ENCODE peak calls at places on chromosomes 11 and 22, in ten cellular contexts. One of them, this sample, is unnamed.

GRCh38 chr11:21675049-21675616 is 517.8 kb upstream of the ANO5 start:
- DNase-seq in kidney: no peak
- DNase-seq in MM.1S: peak
- DNase-seq in CD8-positive, alpha-beta T cell: no peak
- DNase-seq in right cardiac atrium: no peak
- DNase-seq in tibial artery: no peak
- DNase-seq in tibial nerve: no peak
- DNase-seq in neuronal stem cell: no peak
- DNase-seq in heart left ventricle: no peak
- DNase-seq in CD4-positive, alpha-beta memory T cell: no peak
- DNase-seq in this sample: no peak

GRCh38 chr11:112583246-112583893 is 322.7 kb upstream of the PLET1 start:
- DNase-seq in CD4-positive, alpha-beta memory T cell: no peak
- DNase-seq in MM.1S: peak
- DNase-seq in right cardiac atrium: no peak
- DNase-seq in neuronal stem cell: no peak
- DNase-seq in heart left ventricle: no peak
- DNase-seq in tibial nerve: no peak
- DNase-seq in kidney: no peak
- DNase-seq in tibial artery: no peak
- DNase-seq in CD8-positive, alpha-beta T cell: no peak
- DNase-seq in this sample: no peak

GRCh38 chr11:66639066-66639813 is 737 bp downstream of the RBM4 start:
- DNase-seq in tibial artery: peak
- DNase-seq in right cardiac atrium: peak
- DNase-seq in tibial nerve: peak
- DNase-seq in heart left ventricle: no peak
- DNase-seq in MM.1S: peak
- DNase-seq in neuronal stem cell: no peak
- DNase-seq in CD4-positive, alpha-beta memory T cell: peak
- DNase-seq in CD8-positive, alpha-beta T cell: no peak
- DNase-seq in kidney: no peak
- DNase-seq in this sample: no peak

GRCh38 chr22:25281675-25282345 is 62.4 kb downstream of the CRYBB2 start:
- DNase-seq in heart left ventricle: no peak
- DNase-seq in right cardiac atrium: no peak
- DNase-seq in MM.1S: no peak
- DNase-seq in tibial artery: no peak
- DNase-seq in kidney: no peak
- DNase-seq in CD8-positive, alpha-beta T cell: no peak
- DNase-seq in neuronal stem cell: peak
- DNase-seq in CD4-positive, alpha-beta memory T cell: no peak
- DNase-seq in tibial nerve: no peak
- DNase-seq in this sample: no peak

GRCh38 chr11:118690553-118691304 is 11.3 kb upstream of the TREH start:
- DNase-seq in kidney: no peak
- DNase-seq in right cardiac atrium: no peak
- DNase-seq in heart left ventricle: no peak
- DNase-seq in neuronal stem cell: no peak
- DNase-seq in CD4-positive, alpha-beta memory T cell: no peak
- DNase-seq in tibial nerve: no peak
- DNase-seq in CD8-positive, alpha-beta T cell: no peak
- DNase-seq in tibial artery: no peak
- DNase-seq in MM.1S: peak
- DNase-seq in this sample: no peak

GRCh38 chr11:76666830-76667229 is 3.7 kb downstream of the LRRC32 start:
- DNase-seq in neuronal stem cell: no peak
- DNase-seq in tibial nerve: no peak
- DNase-seq in CD8-positive, alpha-beta T cell: no peak
- DNase-seq in right cardiac atrium: no peak
- DNase-seq in heart left ventricle: no peak
- DNase-seq in kidney: no peak
- DNase-seq in CD4-positive, alpha-beta memory T cell: no peak
- DNase-seq in MM.1S: no peak
- DNase-seq in tibial artery: peak
- DNase-seq in this sample: no peak

GRCh38 chr11:70364745-70365535 is 33.4 kb upstream of the CTTN start:
- DNase-seq in CD8-positive, alpha-beta T cell: peak
- DNase-seq in MM.1S: no peak
- DNase-seq in heart left ventricle: no peak
- DNase-seq in tibial nerve: no peak
- DNase-seq in kidney: no peak
- DNase-seq in right cardiac atrium: no peak
- DNase-seq in tibial artery: no peak
- DNase-seq in neuronal stem cell: no peak
- DNase-seq in CD4-positive, alpha-beta memory T cell: peak
- DNase-seq in this sample: no peak

GRCh38 chr11:121652982-121653381 is 200.2 kb upstream of the SORL1-AS1 start:
- DNase-seq in CD4-positive, alpha-beta memory T cell: no peak
- DNase-seq in kidney: no peak
- DNase-seq in heart left ventricle: no peak
- DNase-seq in CD8-positive, alpha-beta T cell: no peak
- DNase-seq in neuronal stem cell: no peak
- DNase-seq in tibial artery: no peak
- DNase-seq in MM.1S: no peak
- DNase-seq in right cardiac atrium: no peak
- DNase-seq in tibial nerve: peak
- DNase-seq in this sample: no peak

GRCh38 chr11:65559535-65559934 is 1.4 kb upstream of the LTBP3 start:
- DNase-seq in heart left ventricle: peak
- DNase-seq in CD4-positive, alpha-beta memory T cell: peak
- DNase-seq in CD8-positive, alpha-beta T cell: no peak
- DNase-seq in kidney: no peak
- DNase-seq in tibial artery: no peak
- DNase-seq in right cardiac atrium: no peak
- DNase-seq in neuronal stem cell: no peak
- DNase-seq in tibial nerve: no peak
- DNase-seq in MM.1S: no peak
- DNase-seq in this sample: no peak

GRCh38 chr11:65558785-65559509 is 788 bp upstream of the LTBP3 start:
- DNase-seq in CD4-positive, alpha-beta memory T cell: peak
- DNase-seq in tibial artery: peak
- DNase-seq in tibial nerve: no peak
- DNase-seq in kidney: peak
- DNase-seq in neuronal stem cell: no peak
- DNase-seq in MM.1S: no peak
- DNase-seq in heart left ventricle: peak
- DNase-seq in right cardiac atrium: peak
- DNase-seq in CD8-positive, alpha-beta T cell: no peak
- DNase-seq in this sample: peak

GRCh38 chr11:65558002-65558784 is at the start of gene LTBP3:
- DNase-seq in tibial nerve: peak
- DNase-seq in kidney: peak
- DNase-seq in heart left ventricle: peak
- DNase-seq in neuronal stem cell: no peak
- DNase-seq in tibial artery: peak
- DNase-seq in MM.1S: peak
- DNase-seq in right cardiac atrium: peak
- DNase-seq in CD4-positive, alpha-beta memory T cell: peak
- DNase-seq in CD8-positive, alpha-beta T cell: peak
- DNase-seq in this sample: peak

GRCh38 chr11:65560555-65561418 is 2.6 kb upstream of the LTBP3 start:
- DNase-seq in CD4-positive, alpha-beta memory T cell: peak
- DNase-seq in neuronal stem cell: no peak
- DNase-seq in tibial artery: peak
- DNase-seq in right cardiac atrium: peak
- DNase-seq in kidney: peak
- DNase-seq in CD8-positive, alpha-beta T cell: no peak
- DNase-seq in MM.1S: no peak
- DNase-seq in heart left ventricle: peak
- DNase-seq in tibial nerve: peak
- DNase-seq in this sample: peak

DNA sequence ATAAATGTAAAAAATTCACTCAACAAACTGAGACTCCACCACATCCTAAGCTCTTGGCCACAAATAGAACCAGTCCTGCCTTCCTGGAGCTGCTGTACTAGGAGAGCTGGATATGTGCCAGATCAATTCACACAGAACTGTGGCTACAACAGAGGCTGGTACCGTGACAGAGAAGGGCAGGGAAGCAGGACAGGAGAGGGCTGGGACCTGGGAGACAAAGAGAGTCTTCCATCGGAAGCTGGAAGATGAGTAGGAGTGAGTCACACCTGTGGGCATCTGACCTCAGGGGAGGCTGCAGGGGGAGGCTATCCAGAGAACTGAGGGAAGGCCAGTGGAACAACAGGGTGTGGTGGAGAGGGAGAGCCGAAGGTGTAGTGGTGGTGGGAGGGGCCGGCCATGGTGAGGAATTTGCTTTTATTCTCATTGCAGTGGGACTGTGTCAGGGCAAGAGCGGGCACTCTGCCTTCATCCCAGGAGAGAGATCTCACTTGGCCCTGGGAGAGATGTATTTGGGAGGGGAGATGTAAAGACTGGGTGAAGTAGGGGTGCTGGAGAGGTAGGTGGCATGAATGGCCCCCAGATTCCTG is 1.9 kb upstream of the LTBP3 start:
- DNase-seq in MM.1S: no peak
- DNase-seq in neuronal stem cell: no peak
- DNase-seq in tibial nerve: no peak
- DNase-seq in CD4-positive, alpha-beta memory T cell: peak
- DNase-seq in heart left ventricle: peak
- DNase-seq in tibial artery: no peak
- DNase-seq in kidney: peak
- DNase-seq in right cardiac atrium: no peak
- DNase-seq in CD8-positive, alpha-beta T cell: no peak
- DNase-seq in this sample: peak
- H3K27ac ChIP-seq in MM.1S: no peak
- H3K27ac ChIP-seq in neuronal stem cell: peak
- H3K27ac ChIP-seq in tibial nerve: peak
- H3K27ac ChIP-seq in CD4-positive, alpha-beta memory T cell: no peak
- H3K27ac ChIP-seq in heart left ventricle: no peak
- H3K27ac ChIP-seq in tibial artery: peak
- H3K27ac ChIP-seq in kidney: peak
- H3K27ac ChIP-seq in right cardiac atrium: peak
- H3K27ac ChIP-seq in CD8-positive, alpha-beta T cell: no peak
- H3K27ac ChIP-seq in this sample: peak

GRCh38 chr11:10927533-10927932 is 69.7 kb upstream of the ZBED5 start:
- DNase-seq in kidney: no peak
- DNase-seq in neuronal stem cell: no peak
- DNase-seq in MM.1S: no peak
- DNase-seq in right cardiac atrium: no peak
- DNase-seq in CD8-positive, alpha-beta T cell: no peak
- DNase-seq in heart left ventricle: no peak
- DNase-seq in tibial artery: no peak
- DNase-seq in tibial nerve: no peak
- DNase-seq in CD4-positive, alpha-beta memory T cell: no peak
- DNase-seq in this sample: no peak
- H3K27ac ChIP-seq in kidney: no peak
- H3K27ac ChIP-seq in neuronal stem cell: no peak
- H3K27ac ChIP-seq in MM.1S: no peak
- H3K27ac ChIP-seq in right cardiac atrium: no peak
- H3K27ac ChIP-seq in CD8-positive, alpha-beta T cell: no peak
- H3K27ac ChIP-seq in heart left ventricle: no peak
- H3K27ac ChIP-seq in tibial artery: peak
- H3K27ac ChIP-seq in tibial nerve: peak
- H3K27ac ChIP-seq in CD4-positive, alpha-beta memory T cell: no peak
- H3K27ac ChIP-seq in this sample: no peak

DNA sequence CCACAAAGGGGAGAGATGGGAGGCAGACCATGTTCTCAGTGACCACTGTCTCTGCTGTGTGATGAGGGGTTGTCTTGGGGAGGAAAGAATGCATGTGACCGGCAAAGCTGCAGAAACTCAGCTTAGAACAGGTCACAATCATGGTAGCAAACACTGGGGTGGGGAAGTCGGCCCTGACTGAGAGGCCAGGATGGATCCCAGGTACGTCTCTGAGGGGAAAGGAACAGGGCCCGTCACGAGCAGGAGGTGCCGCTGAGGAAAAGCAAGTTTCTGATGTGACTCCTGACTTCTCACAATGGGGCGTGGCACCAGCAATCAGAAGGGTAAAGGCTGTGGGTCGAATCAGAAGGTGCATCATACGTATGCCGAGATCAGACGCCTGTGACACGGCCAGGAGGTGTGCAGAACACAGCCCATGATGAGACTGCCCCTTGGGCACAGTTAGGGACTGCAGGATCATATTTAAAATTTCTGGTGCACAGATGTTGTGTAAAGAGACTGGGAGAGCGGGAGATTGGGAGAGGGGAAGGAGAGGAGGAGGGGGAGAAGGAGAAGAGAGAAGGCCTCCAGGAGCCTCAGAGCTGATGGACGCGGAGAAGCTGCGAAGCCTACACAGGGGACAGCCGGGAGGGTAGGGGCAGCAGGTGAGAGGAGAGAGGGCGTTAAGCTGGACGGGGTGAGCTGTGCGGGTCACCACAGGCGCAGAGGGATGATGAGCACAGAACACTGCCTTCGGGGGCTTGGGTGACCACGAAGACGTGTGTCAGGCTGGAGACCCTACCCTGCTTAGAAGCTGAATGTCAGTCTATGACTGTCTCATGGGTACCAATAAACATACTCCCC is 30.7 kb downstream of the KRTAP5-5 start:
- DNase-seq in heart left ventricle: no peak
- DNase-seq in CD8-positive, alpha-beta T cell: no peak
- DNase-seq in kidney: no peak
- DNase-seq in right cardiac atrium: no peak
- DNase-seq in tibial artery: no peak
- DNase-seq in MM.1S: no peak
- DNase-seq in neuronal stem cell: no peak
- DNase-seq in CD4-positive, alpha-beta memory T cell: no peak
- DNase-seq in tibial nerve: no peak
- DNase-seq in this sample: no peak
- H3K27ac ChIP-seq in heart left ventricle: no peak
- H3K27ac ChIP-seq in CD8-positive, alpha-beta T cell: no peak
- H3K27ac ChIP-seq in kidney: no peak
- H3K27ac ChIP-seq in right cardiac atrium: no peak
- H3K27ac ChIP-seq in tibial artery: no peak
- H3K27ac ChIP-seq in MM.1S: no peak
- H3K27ac ChIP-seq in neuronal stem cell: no peak
- H3K27ac ChIP-seq in CD4-positive, alpha-beta memory T cell: no peak
- H3K27ac ChIP-seq in tibial nerve: no peak
- H3K27ac ChIP-seq in this sample: no peak

GRCh38 chr22:33539202-33539901 is 380.9 kb downstream of the LARGE1 start:
- DNase-seq in CD4-positive, alpha-beta memory T cell: no peak
- DNase-seq in tibial nerve: no peak
- DNase-seq in MM.1S: no peak
- DNase-seq in kidney: no peak
- DNase-seq in heart left ventricle: no peak
- DNase-seq in right cardiac atrium: no peak
- DNase-seq in tibial artery: no peak
- DNase-seq in CD8-positive, alpha-beta T cell: no peak
- DNase-seq in neuronal stem cell: no peak
- DNase-seq in this sample: no peak

GRCh38 chr22:33542153-33542552 is 378.1 kb downstream of the LARGE1 start:
- DNase-seq in neuronal stem cell: no peak
- DNase-seq in heart left ventricle: peak
- DNase-seq in kidney: no peak
- DNase-seq in CD8-positive, alpha-beta T cell: no peak
- DNase-seq in tibial artery: no peak
- DNase-seq in tibial nerve: no peak
- DNase-seq in CD4-positive, alpha-beta memory T cell: no peak
- DNase-seq in right cardiac atrium: no peak
- DNase-seq in MM.1S: no peak
- DNase-seq in this sample: no peak

GRCh38 chr22:33539902-33540751 is 380.1 kb downstream of the LARGE1 start:
- DNase-seq in heart left ventricle: peak
- DNase-seq in tibial artery: peak
- DNase-seq in neuronal stem cell: no peak
- DNase-seq in kidney: peak
- DNase-seq in CD4-positive, alpha-beta memory T cell: no peak
- DNase-seq in tibial nerve: peak
- DNase-seq in MM.1S: no peak
- DNase-seq in right cardiac atrium: peak
- DNase-seq in CD8-positive, alpha-beta T cell: no peak
- DNase-seq in this sample: no peak

GRCh38 chr22:33544707-33545106 is 375.6 kb downstream of the LARGE1 start:
- DNase-seq in tibial artery: no peak
- DNase-seq in CD4-positive, alpha-beta memory T cell: no peak
- DNase-seq in heart left ventricle: no peak
- DNase-seq in kidney: no peak
- DNase-seq in CD8-positive, alpha-beta T cell: no peak
- DNase-seq in neuronal stem cell: no peak
- DNase-seq in right cardiac atrium: no peak
- DNase-seq in tibial nerve: no peak
- DNase-seq in MM.1S: peak
- DNase-seq in this sample: no peak

DNA sequence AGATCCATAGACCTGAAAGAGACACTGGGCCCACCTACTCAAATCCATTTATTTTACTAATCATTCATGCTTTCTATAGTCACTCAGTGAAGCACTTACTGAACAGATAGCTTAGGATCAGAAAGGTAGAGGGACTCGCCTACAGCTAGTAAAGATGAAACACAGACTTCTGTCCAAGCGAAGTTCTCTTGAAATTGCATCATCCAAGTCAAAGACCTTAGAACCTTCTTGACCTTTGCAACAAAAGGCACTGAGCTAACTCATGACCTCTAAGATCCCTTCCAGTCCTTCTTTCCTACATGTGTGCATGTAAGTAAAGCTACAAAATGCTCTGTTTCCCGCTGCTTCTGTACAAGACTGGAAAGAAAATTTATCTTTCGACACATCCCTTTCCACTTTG is 377.6 kb downstream of the LARGE1 start:
- DNase-seq in right cardiac atrium: no peak
- DNase-seq in CD4-positive, alpha-beta memory T cell: no peak
- DNase-seq in tibial nerve: no peak
- DNase-seq in CD8-positive, alpha-beta T cell: no peak
- DNase-seq in neuronal stem cell: peak
- DNase-seq in heart left ventricle: no peak
- DNase-seq in MM.1S: no peak
- DNase-seq in kidney: no peak
- DNase-seq in tibial artery: no peak
- DNase-seq in this sample: no peak
- H3K27ac ChIP-seq in right cardiac atrium: no peak
- H3K27ac ChIP-seq in CD4-positive, alpha-beta memory T cell: no peak
- H3K27ac ChIP-seq in tibial nerve: no peak
- H3K27ac ChIP-seq in CD8-positive, alpha-beta T cell: no peak
- H3K27ac ChIP-seq in neuronal stem cell: no peak
- H3K27ac ChIP-seq in heart left ventricle: no peak
- H3K27ac ChIP-seq in MM.1S: no peak
- H3K27ac ChIP-seq in kidney: no peak
- H3K27ac ChIP-seq in tibial artery: no peak
- H3K27ac ChIP-seq in this sample: no peak

This sample was measured in dorsolateral prefrontal cortex.